ENCODE peak calls at places on chromosomes 2 and 18, in seven cellular contexts. D, V, A, B, W, F and G are unnamed samples. For H3K4me1, the result is how much of the 10 kb centered on the place peaks cover.

GRCh38 chr18:71134122-71134521 is 845.3 kb downstream of the SOCS6 start:
- DNase-seq in F (no peak), V (no peak), D (no peak), B (no peak), W (no peak), A (no peak), G (no peak)

GRCh38 chr2:29046321-29046720 is 28.0 kb downstream of the PCARE start:
- DNase-seq in V (no peak), F (no peak), A (no peak), B (no peak), D (no peak), W (no peak), G (no peak)

GRCh38 chr2:65220432-65221131 is 7.0 kb upstream of the ACTR2 start:
- DNase-seq in D (no peak), V (no peak), A (no peak), F (no peak), W (no peak), B (no peak), G (no peak)

GRCh38 chr18:59631583-59632181 is 65.5 kb downstream of the CCBE1 start:
- DNase-seq in D (no peak), F (peak), B (no peak), W (no peak), V (no peak), A (no peak), G (no peak)

GRCh38 chr2:11270891-11271290 is 73.5 kb downstream of the ROCK2 start:
- DNase-seq in B (no peak), W (no peak), F (no peak), A (no peak), D (no peak), V (no peak), G (no peak)

GRCh38 chr2:130251520-130251864 is 53.3 kb upstream of the TUBA3E start:
- DNase-seq in V (no peak), A (no peak), B (no peak), D (no peak), W (no peak), F (no peak), G (peak)

GRCh38 chr18:55093295-55093694 is 134.0 kb upstream of the CCDC68 start:
- DNase-seq in A (no peak), V (no peak), W (no peak), D (no peak), B (no peak), F (no peak), G (no peak)

GRCh38 chr2:239676716-239677454 is 276.1 kb upstream of the HDAC4 start:
- DNase-seq in F (no peak), B (no peak), V (no peak), D (no peak), W (no peak), A (no peak), G (no peak)

GRCh38 chr2:44543773-44544725 is 182.3 kb downstream of the CAMKMT start:
- DNase-seq in B (no peak), F (no peak), D (no peak), A (no peak), V (peak), W (no peak), G (no peak)

GRCh38 chr2:4884117-4884571 is 808.0 kb upstream of the SOX11 start:
- DNase-seq in A (peak), D (no peak), W (no peak), B (no peak), V (no peak), F (no peak), G (no peak)
- H3K4me3 ChIP-seq in A (no peak), D (no peak), W (no peak), B (no peak), V (no peak), F (no peak), G (no peak)

DNA sequence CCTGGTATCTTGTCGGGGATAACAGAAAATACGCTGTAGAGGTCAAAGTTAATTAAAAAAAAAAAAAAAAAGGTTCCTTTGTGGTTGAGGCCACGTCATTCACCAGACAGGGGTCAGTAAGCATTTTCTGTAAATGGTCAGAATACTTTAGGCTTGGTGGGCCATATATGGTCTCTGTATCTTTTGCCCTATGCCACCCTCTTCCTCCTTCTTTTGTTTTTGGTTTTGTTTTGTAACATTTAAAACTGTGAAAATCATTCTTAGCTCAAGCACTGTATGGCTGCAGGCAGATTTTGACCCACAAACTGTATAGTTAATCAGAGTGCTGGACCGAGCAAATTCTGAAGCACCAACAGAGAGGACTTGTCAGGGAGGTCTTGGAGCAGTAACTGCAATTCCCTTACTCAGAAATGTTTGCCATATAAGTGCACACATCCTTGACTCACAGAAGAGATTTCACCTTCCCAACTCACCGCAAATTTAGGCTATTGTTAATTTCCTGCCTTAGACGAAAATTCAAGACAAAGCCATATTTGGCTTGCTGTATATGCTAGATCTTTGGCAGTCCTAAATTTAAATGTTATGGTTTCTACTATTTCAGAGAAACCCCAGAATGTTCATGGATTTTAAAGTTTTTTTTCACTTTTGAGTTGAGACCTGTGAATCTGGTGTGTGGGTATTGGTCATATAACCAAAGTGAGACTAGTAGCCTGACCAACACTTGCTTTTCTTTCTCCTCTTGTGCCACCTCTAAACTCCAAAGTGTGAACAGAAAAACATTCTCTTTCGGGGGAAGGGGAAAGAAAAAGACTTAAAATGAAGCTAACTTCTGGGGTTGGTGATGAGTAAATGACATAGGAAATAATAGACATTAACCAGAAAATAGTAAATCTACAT is 65.4 kb downstream of the DOCK10 start:
- DNase-seq in F (no peak), D (no peak), B (no peak), W (no peak), A (no peak), V (no peak), G (no peak)
- TF ChIP-seq CTCF in F (no peak), D (no peak), B (no peak), W (no peak), A (no peak), V (no peak), G (no peak)

DNA sequence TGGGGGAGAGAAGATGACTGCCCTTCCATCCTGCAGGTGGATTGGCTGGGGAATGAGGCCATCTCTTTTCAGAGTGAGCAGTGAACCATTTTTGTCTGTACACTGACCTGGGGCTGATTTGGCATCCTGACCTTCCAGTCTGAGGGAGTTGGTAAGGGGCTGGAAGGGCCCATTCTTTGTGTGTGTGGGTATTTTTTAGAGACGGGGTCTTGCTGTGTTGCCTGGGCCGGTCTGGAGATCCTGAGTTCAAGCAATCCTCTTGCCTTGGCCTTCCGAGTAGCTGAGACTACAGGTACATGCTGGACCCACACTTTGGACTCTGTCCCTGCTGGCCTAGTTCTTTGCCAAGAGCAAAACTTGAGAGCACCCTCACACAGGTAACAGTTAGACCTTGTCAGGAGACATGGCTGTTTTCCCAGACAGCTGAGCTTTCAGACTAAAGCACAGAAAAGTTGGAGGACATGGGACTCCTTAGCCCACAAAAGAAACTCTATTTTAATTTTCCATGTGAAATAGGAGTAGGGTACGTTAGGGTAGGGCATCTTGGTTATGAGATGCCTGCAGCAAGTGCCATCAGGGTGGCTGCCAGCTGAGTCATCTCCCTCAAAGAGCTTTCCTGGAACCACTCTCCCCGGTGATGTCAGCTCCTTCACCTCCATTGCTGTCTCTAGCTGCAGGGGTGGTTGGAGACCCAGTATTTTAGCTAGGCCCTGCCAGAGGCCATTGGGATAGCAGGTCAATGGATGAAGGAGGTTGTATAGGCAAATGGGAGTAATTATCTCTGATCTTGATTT is 60.7 kb downstream of the DGKD start:
- DNase-seq in B (no peak), A (no peak), F (no peak), V (no peak), D (no peak), W (no peak), G (no peak)
- H3K4me1 ChIP-seq in B (half or more), A (under half), F (half or more), V (under half), D (under half), W (under half), G (half or more)

DNA sequence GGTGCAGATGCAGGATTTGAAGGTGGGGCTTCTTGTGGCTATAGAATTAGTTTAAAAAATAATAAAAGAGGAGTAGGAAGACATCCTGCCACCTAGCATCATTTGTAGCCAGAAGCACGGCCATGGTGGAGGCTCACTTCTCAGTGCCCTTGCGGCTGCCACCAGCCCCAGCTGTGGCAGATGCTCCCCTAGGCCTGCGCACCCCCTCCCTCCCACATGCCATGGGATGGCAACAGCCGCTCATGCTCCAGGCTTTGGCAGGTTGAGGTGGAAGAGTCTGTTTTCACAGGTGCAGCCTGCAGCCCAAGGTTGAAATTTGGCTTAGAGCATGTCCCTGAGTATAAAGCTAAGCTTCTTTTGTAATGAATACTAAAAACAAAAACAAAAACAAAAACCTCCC is 96.4 kb downstream of the GATA6 start:
- DNase-seq in A (no peak), B (no peak), W (no peak), V (no peak), F (no peak), D (no peak), G (no peak)
- H3K4me3 ChIP-seq in A (no peak), B (no peak), W (no peak), V (no peak), F (no peak), D (no peak), G (no peak)

DNA sequence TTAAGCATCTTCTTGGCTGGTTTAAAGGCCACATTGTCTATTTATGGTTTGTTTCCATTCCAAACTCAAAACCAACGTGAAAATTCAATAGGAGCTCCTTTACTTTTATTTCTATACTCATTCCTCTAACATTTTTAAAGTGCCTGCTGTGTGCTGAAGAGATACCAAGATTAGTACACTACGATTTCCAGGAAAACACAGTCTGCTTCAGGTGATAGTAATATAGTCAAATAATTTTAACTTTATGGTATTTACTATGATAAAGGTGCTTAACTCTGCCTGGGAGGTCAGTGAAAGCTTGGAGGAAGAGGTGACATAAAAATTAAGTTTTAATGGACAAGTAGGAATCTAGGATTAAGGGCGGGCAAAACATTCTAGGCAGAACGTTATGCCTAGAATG is 121.4 kb downstream of the KIAA1328 start:
- DNase-seq in D (no peak), B (no peak), A (no peak), F (no peak), W (no peak), V (no peak), G (no peak)
- TF ChIP-seq CTCF in D (no peak), B (no peak), A (no peak), F (no peak), W (no peak), V (no peak), G (no peak)

GRCh38 chr2:149747456-149747855 is 159.9 kb upstream of the MMADHC start:
- DNase-seq in A (no peak), F (no peak), D (no peak), V (no peak), B (no peak), W (no peak), G (no peak)

GRCh38 chr2:149741646-149742045 is 154.1 kb upstream of the MMADHC start:
- DNase-seq in W (no peak), A (no peak), F (no peak), D (no peak), B (no peak), V (no peak), G (no peak)

GRCh38 chr2:149745396-149745925 is 157.9 kb upstream of the MMADHC start:
- DNase-seq in F (no peak), D (no peak), W (no peak), V (no peak), A (no peak), B (no peak), G (no peak)

GRCh38 chr2:149743842-149744468 is 156.4 kb upstream of the MMADHC start:
- DNase-seq in D (no peak), F (no peak), W (no peak), V (peak), A (no peak), B (no peak), G (no peak)

DNA sequence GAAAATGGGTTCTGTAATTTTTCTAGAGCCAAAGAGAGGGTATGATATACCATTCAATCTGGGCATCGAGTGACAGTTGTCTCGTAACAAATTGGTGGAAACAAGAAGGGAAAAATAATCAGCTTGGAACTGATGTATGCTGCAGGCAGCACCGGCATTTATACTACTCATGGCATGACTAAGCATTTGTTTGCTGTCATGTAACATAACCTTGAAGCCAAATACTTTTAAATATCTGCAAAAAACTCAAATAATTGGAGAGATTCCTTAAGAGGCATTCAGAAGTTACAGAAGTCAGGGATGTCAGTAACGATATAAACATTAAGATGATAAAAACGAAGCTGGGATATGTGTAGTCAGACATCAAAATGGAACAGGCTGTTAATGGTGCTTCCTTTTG is 157.3 kb upstream of the MMADHC start:
- DNase-seq in F (no peak), D (no peak), V (no peak), W (no peak), A (no peak), B (no peak), G (no peak)
- H3K4me1 ChIP-seq in F (under half), D (under half), V (under half), W (under half), A (under half), B (under half), G (under half)

GRCh38 chr2:128622371-128622770 is 303.7 kb upstream of the HS6ST1 start:
- DNase-seq in F (no peak), D (peak), A (no peak), W (peak), V (no peak), B (peak), G (peak)
- H3K4me3 ChIP-seq in F (no peak), D (no peak), A (no peak), W (no peak), V (no peak), B (no peak), G (no peak)